ENCODE peak calls at places on chromosomes 1 and 21, in seven cellular contexts. C, H, S, V, Q, R and P are unnamed samples.

GRCh38 chr1:224450956-224451350 is 16.4 kb upstream of the WDR26 start:
- DNase-seq in C (no peak), H (no peak), S (no peak), V (no peak), Q (no peak), R (no peak), P (no peak)

GRCh38 chr1:23561813-23562100 is 2.5 kb upstream of the ID3 start:
- DNase-seq in C (no peak), H (no peak), S (no peak), V (no peak), Q (no peak), R (no peak), P (no peak)

GRCh38 chr1:172394167-172394751 is 26.2 kb upstream of the C1orf105 start:
- DNase-seq in C (peak), H (peak), S (no peak), V (no peak), Q (no peak), R (peak), P (no peak)

GRCh38 chr1:9732123-9732971 is 80.8 kb downstream of the PIK3CD start:
- DNase-seq in C (no peak), H (no peak), S (no peak), V (no peak), Q (no peak), R (no peak), P (no peak)

GRCh38 chr1:33640114-33640660 is 167.7 kb downstream of the ZSCAN20 start:
- DNase-seq in C (peak), H (no peak), S (no peak), V (no peak), Q (no peak), R (no peak), P (no peak)

GRCh38 chr1:85554630-85555327 is 25.8 kb upstream of the CCN1 start:
- DNase-seq in C (no peak), H (no peak), S (no peak), V (no peak), Q (no peak), R (peak), P (no peak)

GRCh38 chr1:159831696-159832225 is 5.1 kb downstream of the SLAMF8 start:
- DNase-seq in C (no peak), H (no peak), S (no peak), V (no peak), Q (no peak), R (no peak), P (no peak)

GRCh38 chr1:975896-976683 is 5.8 kb downstream of the PERM1 start:
- DNase-seq in C (peak), H (peak), S (peak), V (no peak), Q (peak), R (peak), P (peak)

GRCh38 chr1:1777510-1777909 is 760 bp downstream of the NADK start:
- DNase-seq in C (peak), H (no peak), S (no peak), V (peak), Q (no peak), R (peak), P (no peak)

GRCh38 chr1:100354971-100355394 is 2.7 kb downstream of the CDC14A start:
- DNase-seq in C (peak), H (no peak), S (no peak), V (no peak), Q (no peak), R (peak), P (no peak)

GRCh38 chr1:230394741-230395140 is 31.4 kb downstream of the PGBD5 start:
- DNase-seq in C (no peak), H (no peak), S (no peak), V (no peak), Q (no peak), R (no peak), P (no peak)

GRCh38 chr1:77282866-77283539 is 1.2 kb downstream of the AK5 start:
- DNase-seq in C (no peak), H (no peak), S (no peak), V (no peak), Q (no peak), R (peak), P (no peak)

GRCh38 chr1:10007161-10007560 is 10.1 kb downstream of the RBP7 start:
- DNase-seq in C (no peak), H (no peak), S (no peak), V (no peak), Q (no peak), R (no peak), P (no peak)

GRCh38 chr1:223824712-223825111 is 21.0 kb downstream of the TP53BP2 start:
- DNase-seq in C (no peak), H (no peak), S (no peak), V (no peak), Q (no peak), R (no peak), P (no peak)

GRCh38 chr1:20109223-20109856 is 10.0 kb downstream of the PLA2G2D start:
- DNase-seq in C (no peak), H (no peak), S (no peak), V (no peak), Q (no peak), R (no peak), P (no peak)

GRCh38 chr21:36835383-36835795 is 131.1 kb downstream of the HLCS start:
- DNase-seq in C (peak), H (no peak), S (no peak), V (peak), Q (peak), R (no peak), P (no peak)

GRCh38 chr1:229108598-229109201 is 162.2 kb upstream of the RAB4A start:
- DNase-seq in C (no peak), H (no peak), S (no peak), V (no peak), Q (no peak), R (no peak), P (no peak)

GRCh38 chr1:18123467-18123992 is 15.9 kb downstream of the IGSF21 start:
- DNase-seq in C (no peak), H (no peak), S (no peak), V (no peak), Q (no peak), R (no peak), P (no peak)

GRCh38 chr1:98700228-98700627 is 38.7 kb downstream of the SNX7 start:
- DNase-seq in C (no peak), H (no peak), S (no peak), V (no peak), Q (no peak), R (peak), P (no peak)

GRCh38 chr1:41578712-41579335 is 94.3 kb upstream of the EDN2 start:
- DNase-seq in C (peak), H (no peak), S (peak), V (no peak), Q (no peak), R (peak), P (no peak)

GRCh38 chr1:204438628-204439027 is 27.0 kb upstream of the PPP1R15B start:
- DNase-seq in C (peak), H (no peak), S (peak), V (no peak), Q (no peak), R (peak), P (no peak)

GRCh38 chr1:59484090-59484489 is 187.2 kb downstream of the FGGY start:
- DNase-seq in C (peak), H (no peak), S (peak), V (no peak), Q (no peak), R (peak), P (no peak)

GRCh38 chr1:242205622-242206489 is 207.0 kb upstream of the MAP1LC3C start:
- DNase-seq in C (no peak), H (no peak), S (no peak), V (no peak), Q (no peak), R (peak), P (no peak)

GRCh38 chr1:162541619-162542141 is 19.8 kb upstream of the UAP1 start:
- DNase-seq in C (peak), H (no peak), S (no peak), V (peak), Q (no peak), R (peak), P (no peak)

GRCh38 chr1:145706282-145706681 is 886 bp downstream of the PDZK1 start:
- DNase-seq in C (no peak), H (no peak), S (peak), V (no peak), Q (no peak), R (no peak), P (no peak)

GRCh38 chr21:42398414-42399030 is 2.7 kb upstream of the TMPRSS3 start:
- DNase-seq in C (no peak), H (no peak), S (no peak), V (no peak), Q (no peak), R (no peak), P (no peak)

GRCh38 chr1:174974711-174975111 is 25.0 kb upstream of the CACYBP start:
- DNase-seq in C (no peak), H (no peak), S (no peak), V (peak), Q (peak), R (no peak), P (no peak)

GRCh38 chr1:10607228-10607627 is 132.5 kb downstream of the PEX14 start:
- DNase-seq in C (no peak), H (no peak), S (no peak), V (no peak), Q (no peak), R (peak), P (no peak)

GRCh38 chr1:59135761-59136255 is 161.1 kb upstream of the FGGY start:
- DNase-seq in C (no peak), H (no peak), S (no peak), V (no peak), Q (no peak), R (no peak), P (no peak)

GRCh38 chr1:165387505-165387904 is 31.0 kb upstream of the LMX1A start:
- DNase-seq in C (no peak), H (no peak), S (no peak), V (no peak), Q (no peak), R (no peak), P (no peak)

GRCh38 chr1:26112407-26112775 is 767 bp downstream of the PDIK1L start:
- DNase-seq in C (no peak), H (no peak), S (no peak), V (no peak), Q (no peak), R (no peak), P (no peak)

DNA sequence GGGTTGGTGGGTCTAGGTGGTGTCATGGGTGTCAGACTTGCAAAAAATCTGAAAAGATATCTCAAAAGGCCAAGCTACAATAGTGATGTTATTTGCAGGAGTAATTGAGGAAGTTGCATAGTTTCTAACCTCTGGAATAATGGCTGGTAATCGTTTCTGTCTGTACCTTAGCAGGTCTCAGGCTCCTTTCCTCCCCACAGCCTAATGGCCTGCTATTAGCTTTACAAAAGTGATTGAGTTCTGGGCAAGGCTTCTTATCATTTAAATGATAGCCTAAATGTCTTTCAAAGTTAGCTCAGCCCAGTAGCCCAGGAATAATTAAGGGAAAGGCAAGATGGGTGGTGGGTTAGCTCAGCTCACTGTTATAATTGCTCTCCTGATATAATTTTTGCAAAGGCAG is 37.7 kb upstream of the IGSF5 start:
- DNase-seq in C (no peak), H (no peak), S (no peak), V (no peak), Q (no peak), R (no peak), P (no peak)
- TF ChIP-seq CTCF in C (no peak), H (no peak), S (no peak), V (no peak), Q (no peak), R (no peak), P (no peak)

GRCh38 chr1:8438449-8438848 is 120.5 kb downstream of the SLC45A1 start:
- DNase-seq in C (no peak), H (no peak), S (no peak), V (no peak), Q (no peak), R (no peak), P (no peak)

GRCh38 chr1:8434104-8434503 is 116.2 kb downstream of the SLC45A1 start:
- DNase-seq in C (no peak), H (no peak), S (no peak), V (no peak), Q (no peak), R (no peak), P (no peak)

GRCh38 chr1:8439015-8439702 is 121.2 kb downstream of the SLC45A1 start:
- DNase-seq in C (peak), H (no peak), S (no peak), V (peak), Q (peak), R (peak), P (peak)

GRCh38 chr1:8435569-8436071 is 117.7 kb downstream of the SLC45A1 start:
- DNase-seq in C (no peak), H (no peak), S (no peak), V (no peak), Q (no peak), R (no peak), P (no peak)

DNA sequence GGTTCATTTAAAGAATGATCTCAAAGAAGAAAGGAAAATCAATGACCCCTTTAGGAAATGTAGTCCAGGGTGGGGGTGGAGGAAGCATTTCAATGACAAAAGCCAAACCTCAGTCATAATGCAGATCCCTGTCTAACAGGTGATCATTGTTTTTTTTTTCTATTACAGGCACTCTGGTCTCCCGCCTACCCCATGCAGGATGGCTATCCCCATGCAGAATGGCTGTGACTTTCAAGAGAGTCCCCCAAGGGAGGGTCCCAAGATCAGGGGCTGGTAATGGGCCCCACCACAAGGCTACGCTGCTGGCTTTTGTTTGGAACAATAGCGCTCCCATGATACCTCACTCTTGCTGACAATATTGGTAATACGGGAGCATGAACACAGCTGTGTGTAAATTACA is 119.4 kb downstream of the SLC45A1 start:
- DNase-seq in C (no peak), H (no peak), S (no peak), V (no peak), Q (no peak), R (no peak), P (no peak)
- TF ChIP-seq CTCF in C (no peak), H (no peak), S (no peak), V (no peak), Q (no peak), R (no peak), P (no peak)

GRCh38 chr1:180646547-180646946 is 14.7 kb downstream of the XPR1 start:
- DNase-seq in C (no peak), H (no peak), S (no peak), V (no peak), Q (no peak), R (no peak), P (no peak)
- TF ChIP-seq CTCF in C (no peak), H (no peak), S (no peak), V (no peak), Q (no peak), R (no peak), P (no peak)

DNA sequence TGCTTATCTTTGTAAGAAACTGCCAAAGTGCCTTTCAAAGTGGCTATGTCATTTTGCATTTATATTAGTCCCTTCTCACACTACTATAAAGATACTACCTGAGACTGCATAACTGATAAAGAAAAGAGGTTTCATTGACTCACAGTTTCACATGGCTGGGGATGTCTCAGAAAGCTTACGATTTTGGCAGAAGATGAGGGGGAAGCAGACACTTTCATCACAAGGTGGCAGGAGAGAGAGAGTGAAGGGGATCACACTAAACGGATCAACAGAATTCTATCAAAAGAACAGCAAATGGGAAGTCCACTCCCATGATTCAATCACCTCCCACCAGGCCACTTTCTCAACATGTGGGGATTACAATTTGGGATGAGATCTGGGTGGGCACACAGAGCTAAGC is 1352.0 kb upstream of the B3GALT2 start:
- DNase-seq in C (no peak), H (no peak), S (no peak), V (no peak), Q (no peak), R (no peak), P (no peak)
- TF ChIP-seq CTCF in C (no peak), H (no peak), S (no peak), V (no peak), Q (no peak), R (no peak), P (no peak)

GRCh38 chr1:103788377-103788776 is 38.7 kb downstream of the AMY1C start:
- DNase-seq in C (peak), H (no peak), S (no peak), V (no peak), Q (no peak), R (peak), P (no peak)
- TF ChIP-seq CTCF in C (no peak), H (no peak), S (peak), V (peak), Q (peak), R (no peak), P (peak)

GRCh38 chr21:37915941-37916794 is at the start of gene KCNJ6:
- DNase-seq in C (peak), H (no peak), S (peak), V (no peak), Q (no peak), R (peak), P (peak)
- TF ChIP-seq CTCF in C (peak), H (no peak), S (peak), V (peak), Q (peak), R (peak), P (peak)

GRCh38 chr1:169193191-169193850 is 86.8 kb downstream of the ATP1B1 start:
- DNase-seq in C (peak), H (no peak), S (no peak), V (peak), Q (peak), R (no peak), P (no peak)
- TF ChIP-seq CTCF in C (no peak), H (no peak), S (no peak), V (peak), Q (peak), R (no peak), P (no peak)

GRCh38 chr1:154615411-154615810 is 7.4 kb upstream of the ADAR start:
- DNase-seq in C (no peak), H (no peak), S (no peak), V (no peak), Q (no peak), R (no peak), P (no peak)
- TF ChIP-seq CTCF in C (no peak), H (no peak), S (no peak), V (no peak), Q (no peak), R (no peak), P (no peak)